ENCODE peak calls at places on chromosomes 2 and 18, in seven cellular contexts. K, I, O, X, N, U and H are unnamed samples.

GRCh38 chr18:79766308-79766707 is 31.4 kb upstream of the KCNG2 start:
- DNase-seq in K (no peak), I (peak; percentile 31), O (peak; percentile 15), X (no peak), N (no peak), U (no peak), H (peak; percentile 31)

GRCh38 chr2:30218814-30219213 is 12.5 kb upstream of the LBH start:
- DNase-seq in K (no peak), I (no peak), O (no peak), X (no peak), N (no peak), U (no peak), H (no peak)

GRCh38 chr2:85156141-85156540 is 22.9 kb downstream of the TCF7L1 start:
- DNase-seq in K (no peak), I (peak; percentile 8), O (no peak), X (no peak), N (no peak), U (peak; percentile 70), H (no peak)

GRCh38 chr2:162196611-162197010 is 44.6 kb upstream of the GCG start:
- DNase-seq in K (no peak), I (no peak), O (no peak), X (no peak), N (no peak), U (no peak), H (no peak)

GRCh38 chr2:16318051-16318450 is 347.6 kb downstream of the CYRIA start:
- DNase-seq in K (no peak), I (no peak), O (no peak), X (no peak), N (no peak), U (no peak), H (no peak)

GRCh38 chr2:117771969-117772630 is 42.4 kb upstream of the DDX18 start:
- DNase-seq in K (no peak), I (no peak), O (no peak), X (no peak), N (no peak), U (no peak), H (no peak)

GRCh38 chr2:24492283-24493272 is 1.5 kb downstream of the NCOA1 start:
- DNase-seq in K (peak; percentile 52), I (no peak), O (peak; percentile 43), X (peak; percentile 41), N (no peak), U (no peak), H (no peak)

GRCh38 chr2:705971-706511 is 28.8 kb upstream of the TMEM18 start:
- DNase-seq in K (no peak), I (no peak), O (no peak), X (no peak), N (no peak), U (no peak), H (no peak)

GRCh38 chr18:9998330-9998729 is 84.5 kb downstream of the VAPA start:
- DNase-seq in K (no peak), I (no peak), O (no peak), X (no peak), N (no peak), U (no peak), H (no peak)

GRCh38 chr2:6196461-6196860 is 504.3 kb downstream of the SOX11 start:
- DNase-seq in K (no peak), I (no peak), O (no peak), X (no peak), N (no peak), U (no peak), H (no peak)

GRCh38 chr2:46315103-46315890 is 18.1 kb downstream of the EPAS1 start:
- DNase-seq in K (peak; percentile 97), I (peak; percentile 91), O (peak; percentile 90), X (peak; percentile 79), N (peak; percentile 81), U (peak; percentile 88), H (peak; percentile 91)

GRCh38 chr2:43293744-43294695 is 67.6 kb upstream of the ZFP36L2 start:
- DNase-seq in K (peak; percentile 72), I (no peak), O (peak; percentile 70), X (peak; percentile 79), N (peak; percentile 78), U (no peak), H (no peak)

GRCh38 chr2:240997856-240998705 is at the start of gene SNED1:
- DNase-seq in K (peak; percentile 94), I (peak; percentile 88), O (peak; percentile 91), X (peak; percentile 87), N (peak; percentile 83), U (peak; percentile 93), H (peak; percentile 87)

GRCh38 chr2:190930411-190930810 is 49.8 kb downstream of the GLS start:
- DNase-seq in K (no peak), I (no peak), O (no peak), X (no peak), N (no peak), U (no peak), H (no peak)

GRCh38 chr2:137002911-137003310 is 237.6 kb downstream of the THSD7B start:
- DNase-seq in K (no peak), I (no peak), O (no peak), X (no peak), N (no peak), U (no peak), H (no peak)

GRCh38 chr18:28511421-28511821 is 334.5 kb upstream of the CDH2 start:
- DNase-seq in K (no peak), I (no peak), O (no peak), X (no peak), N (no peak), U (no peak), H (no peak)

GRCh38 chr2:196259507-196260481 is 88.4 kb upstream of the STK17B start:
- DNase-seq in K (peak; percentile 58), I (no peak), O (no peak), X (no peak), N (no peak), U (no peak), H (no peak)

GRCh38 chr2:196262606-196263005 is 91.2 kb upstream of the STK17B start:
- DNase-seq in K (no peak), I (no peak), O (no peak), X (no peak), N (no peak), U (no peak), H (no peak)

GRCh38 chr2:196263181-196263747 is 91.9 kb upstream of the STK17B start:
- DNase-seq in K (peak; percentile 51), I (no peak), O (no peak), X (no peak), N (peak; percentile 60), U (no peak), H (peak; percentile 26)

GRCh38 chr2:196258407-196258806 is 87.0 kb upstream of the STK17B start:
- DNase-seq in K (no peak), I (no peak), O (no peak), X (no peak), N (no peak), U (no peak), H (no peak)

GRCh38 chr2:196260546-196260945 is 89.2 kb upstream of the STK17B start:
- DNase-seq in K (no peak), I (no peak), O (no peak), X (no peak), N (no peak), U (no peak), H (no peak)
- TF ChIP-seq POLR2A in K (no peak), I (no peak), O (no peak), X (no peak), N (no peak), U (no peak), H (no peak)

DNA sequence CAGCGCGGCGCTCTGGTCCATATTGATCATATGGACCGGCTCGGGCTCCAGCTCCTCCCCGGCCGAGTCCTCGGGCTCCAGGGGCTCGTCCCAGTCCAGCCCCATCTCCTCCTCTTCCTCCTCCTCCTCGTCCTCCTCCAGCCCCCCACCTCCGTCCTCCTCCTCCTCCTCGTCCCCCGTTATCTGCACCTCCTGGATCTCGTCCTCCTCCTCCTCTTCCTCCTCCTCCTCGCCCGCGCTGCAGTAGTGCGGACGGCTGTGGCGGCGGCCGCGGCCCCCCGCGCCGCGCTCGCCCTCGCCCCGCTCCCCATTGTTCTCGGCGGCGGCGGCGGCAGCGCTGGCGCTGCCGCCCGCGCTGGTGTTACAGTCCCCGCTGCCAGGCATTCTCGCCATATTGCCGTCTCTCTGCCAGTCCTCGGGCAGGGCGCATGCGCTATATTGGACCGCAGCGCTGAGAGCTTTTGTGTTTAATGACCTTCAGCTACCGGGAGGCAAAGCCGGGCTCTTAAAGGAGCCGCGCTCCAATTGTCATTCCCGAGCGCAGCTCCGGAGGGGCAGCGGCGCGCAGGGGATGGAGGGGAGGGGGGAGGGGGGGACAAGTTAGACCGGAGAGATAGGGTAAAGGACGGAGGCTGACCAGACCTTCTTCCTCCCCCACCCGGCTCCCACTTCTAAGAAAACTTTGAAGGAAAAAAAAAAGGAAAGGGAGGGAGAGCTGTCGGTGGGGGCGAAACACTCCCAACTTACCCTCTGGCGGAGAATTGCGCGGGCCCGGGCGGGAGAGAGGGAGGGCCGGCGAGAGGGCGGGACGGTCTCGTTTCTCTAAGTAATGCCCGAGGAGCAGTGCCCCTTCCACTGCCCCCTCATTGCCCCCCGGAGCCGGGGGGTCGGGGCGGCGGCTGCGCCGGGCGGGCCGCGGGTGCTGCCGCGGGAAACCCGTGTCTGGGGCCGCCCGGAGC is at the start of gene KCTD1:
- DNase-seq in K (peak; percentile 89), I (peak; percentile 78), O (peak; percentile 81), X (peak; percentile 65), N (peak; percentile 62), U (peak; percentile 90), H (peak; percentile 65)
- TF ChIP-seq POLR2A in K (peak; percentile 1), I (no peak), O (no peak), X (no peak), N (no peak), U (no peak), H (no peak)

DNA sequence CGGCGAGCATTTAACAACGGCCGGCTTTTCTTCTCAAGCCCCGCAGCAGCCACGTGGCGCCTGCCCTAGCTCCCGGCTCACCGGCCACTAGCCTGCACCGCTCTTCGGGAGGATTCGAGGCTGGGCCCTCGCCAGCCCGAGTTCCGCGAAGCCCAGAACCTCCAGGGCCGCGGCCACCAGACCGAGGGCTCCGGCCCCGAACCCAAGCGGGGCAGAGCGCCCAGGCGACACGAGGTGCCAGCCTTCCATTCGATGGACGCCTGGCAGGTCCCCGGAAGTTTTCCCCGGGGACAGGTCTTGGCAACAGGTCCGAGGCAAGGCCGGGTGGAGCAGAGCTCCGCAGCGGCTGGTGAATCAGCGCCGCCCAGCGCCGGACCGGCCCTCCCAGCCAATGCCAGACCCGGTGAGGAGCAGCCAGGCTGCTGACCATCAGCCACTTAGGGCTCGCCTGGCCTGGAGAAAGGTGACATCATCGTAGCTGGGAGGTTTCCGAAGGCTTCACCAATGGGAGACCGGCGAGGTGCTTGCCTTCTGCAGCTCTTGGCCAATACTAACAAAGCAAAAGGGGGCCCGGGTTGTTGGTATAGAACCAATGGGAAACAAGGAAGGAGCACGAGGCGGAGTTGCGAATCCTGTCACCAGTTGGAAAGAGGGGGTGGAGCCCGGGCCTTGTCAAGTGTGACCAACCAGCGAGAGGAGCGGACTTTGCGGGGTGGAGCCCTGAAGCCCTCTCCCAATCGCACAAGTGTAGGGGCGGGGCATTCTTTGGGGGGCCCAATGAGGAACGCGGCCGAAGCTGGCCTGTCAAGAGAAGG is 467 bp upstream of the MXD1 start:
- DNase-seq in K (peak; percentile 100), I (peak; percentile 100), O (peak; percentile 100), X (peak; percentile 99), N (peak; percentile 100), U (peak; percentile 100), H (peak; percentile 100)
- TF ChIP-seq POLR2A in K (peak; percentile 79), I (peak; percentile 96), O (peak; percentile 92), X (peak; percentile 99), N (peak; percentile 75), U (peak; percentile 75), H (peak; percentile 85)

DNA sequence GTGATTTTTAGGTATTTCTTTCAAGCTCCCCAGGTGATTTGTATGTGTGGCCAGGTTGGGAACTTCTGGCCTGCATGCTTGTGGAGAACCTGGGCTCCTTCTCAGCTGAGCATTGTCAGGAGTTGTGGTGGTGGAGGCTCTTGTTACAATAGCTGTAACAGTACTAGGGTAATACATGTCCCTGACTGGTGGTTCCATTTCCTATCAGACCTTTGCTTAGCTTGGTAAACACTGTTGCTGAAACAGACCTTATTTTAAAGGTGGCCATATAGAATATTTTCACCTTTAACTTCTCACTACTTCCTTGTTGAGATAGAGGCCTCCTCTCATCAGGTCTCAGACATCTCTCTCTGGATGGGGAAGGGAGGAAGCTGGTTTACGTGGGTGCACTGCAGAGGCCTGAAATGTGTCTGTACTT is 79.2 kb downstream of the SETBP1 start:
- DNase-seq in K (no peak), I (no peak), O (no peak), X (no peak), N (no peak), U (no peak), H (no peak)
- TF ChIP-seq POLR2A in K (no peak), I (no peak), O (no peak), X (no peak), N (no peak), U (no peak), H (no peak)